ENCODE peak calls at places on chromosomes 16 and 17, in five cellular contexts. J is K562, I is GM12878, P is H1, V is HepG2. W is an unnamed sample.

GRCh38 chr16:8848939-8849391 is 19.8 kb downstream of the CARHSP1 start:
- DNase-seq in I (no peak), P (no peak), V (no peak), J (no peak), W (no peak)

GRCh38 chr17:62617894-62618472 is 9.5 kb upstream of the MRC2 start:
- DNase-seq in V (peak; percentile 73), J (no peak), I (no peak), P (no peak), W (no peak)

GRCh38 chr17:13182450-13182849 is 164.6 kb upstream of the ELAC2 start:
- DNase-seq in J (no peak), P (no peak), V (no peak), I (no peak), W (no peak)

GRCh38 chr17:19304209-19304608 is 58.3 kb downstream of the B9D1 start:
- DNase-seq in I (no peak), P (no peak), V (peak; percentile 37), J (peak; percentile 36), W (no peak)

GRCh38 chr16:10749680-10750035 is 6.0 kb downstream of the NUBP1 start:
- DNase-seq in I (no peak), P (no peak), J (no peak), V (no peak), W (no peak)

GRCh38 chr17:57313276-57313835 is 57.0 kb downstream of the MSI2 start:
- DNase-seq in P (no peak), J (no peak), I (no peak), V (no peak), W (no peak)

GRCh38 chr17:1736348-1737281 is 6.1 kb upstream of the SERPINF2 start:
- DNase-seq in V (peak; percentile 98), J (peak; percentile 82), P (no peak), I (no peak), W (no peak)

GRCh38 chr17:80892019-80892855 is 99.4 kb upstream of the CHMP6 start:
- DNase-seq in J (peak; percentile 87), P (no peak), V (no peak), I (peak; percentile 77), W (no peak)

GRCh38 chr17:43733956-43734355 is 24.6 kb downstream of the SOST start:
- DNase-seq in V (no peak), I (no peak), J (no peak), P (no peak), W (no peak)

GRCh38 chr17:62755139-62755851 is 52.8 kb downstream of the MARCHF10 start:
- DNase-seq in J (no peak), P (no peak), I (no peak), V (no peak), W (no peak)

GRCh38 chr16:69820926-69821541 is 58.9 kb downstream of the WWP2 start:
- DNase-seq in J (no peak), I (no peak), P (no peak), V (peak; percentile 81), W (no peak)

GRCh38 chr16:83689385-83689831 is 118.4 kb upstream of the HSBP1 start:
- DNase-seq in V (no peak), P (no peak), J (no peak), I (peak; percentile 17), W (no peak)

GRCh38 chr17:79478051-79478461 is 132.8 kb downstream of the RBFOX3 start:
- DNase-seq in J (no peak), I (no peak), P (no peak), V (no peak), W (no peak)

GRCh38 chr17:82108038-82108998 is 10.3 kb upstream of the FASN start:
- DNase-seq in P (no peak), V (no peak), J (no peak), I (no peak), W (no peak)

GRCh38 chr17:72233981-72234380 is 113.2 kb downstream of the SOX9 start:
- DNase-seq in J (no peak), V (no peak), P (no peak), I (no peak), W (no peak)

GRCh38 chr16:28846933-28847273 is 755 bp upstream of the TUFM start:
- DNase-seq in J (no peak), P (no peak), V (no peak), I (no peak), W (no peak)

GRCh38 chr17:42679492-42680330 is 1.9 kb downstream of the CCR10 start:
- DNase-seq in J (peak; percentile 44), P (no peak), I (no peak), V (no peak), W (peak; percentile 82)

GRCh38 chr17:60442271-60443201 is 20.2 kb downstream of the CHCT1 start:
- DNase-seq in V (peak; percentile 83), P (no peak), J (no peak), I (no peak), W (no peak)

GRCh38 chr16:10941127-10941933 is 938 bp downstream of the DEXI start:
- DNase-seq in J (no peak), V (no peak), P (no peak), I (no peak), W (no peak)

GRCh38 chr17:57834146-57834741 is 15.6 kb downstream of the MRPS23 start:
- DNase-seq in J (no peak), V (no peak), I (no peak), P (peak; percentile 15), W (peak; percentile 49)

GRCh38 chr17:16398270-16399267 is 16.8 kb upstream of the TRPV2 start:
- DNase-seq in V (peak; percentile 79), P (no peak), J (peak; percentile 53), I (peak; percentile 35), W (no peak)

GRCh38 chr17:44318077-44318892 is 6.3 kb downstream of the SLC25A39 start:
- DNase-seq in V (no peak), I (no peak), P (no peak), J (no peak), W (no peak)

GRCh38 chr17:2364132-2365116 is 27.1 kb downstream of the SGSM2 start:
- DNase-seq in J (no peak), P (no peak), V (no peak), I (no peak), W (no peak)

GRCh38 chr17:59572301-59572924 is 7.0 kb downstream of the DHX40 start:
- DNase-seq in V (no peak), J (no peak), P (no peak), I (no peak), W (no peak)

GRCh38 chr17:34248807-34249496 is 6.1 kb upstream of the CCL2 start:
- DNase-seq in I (no peak), J (no peak), V (no peak), P (no peak), W (no peak)
- TF ChIP-seq ATF2 in I (no peak), J (no peak), V (no peak), P (no peak), W (no peak)

DNA sequence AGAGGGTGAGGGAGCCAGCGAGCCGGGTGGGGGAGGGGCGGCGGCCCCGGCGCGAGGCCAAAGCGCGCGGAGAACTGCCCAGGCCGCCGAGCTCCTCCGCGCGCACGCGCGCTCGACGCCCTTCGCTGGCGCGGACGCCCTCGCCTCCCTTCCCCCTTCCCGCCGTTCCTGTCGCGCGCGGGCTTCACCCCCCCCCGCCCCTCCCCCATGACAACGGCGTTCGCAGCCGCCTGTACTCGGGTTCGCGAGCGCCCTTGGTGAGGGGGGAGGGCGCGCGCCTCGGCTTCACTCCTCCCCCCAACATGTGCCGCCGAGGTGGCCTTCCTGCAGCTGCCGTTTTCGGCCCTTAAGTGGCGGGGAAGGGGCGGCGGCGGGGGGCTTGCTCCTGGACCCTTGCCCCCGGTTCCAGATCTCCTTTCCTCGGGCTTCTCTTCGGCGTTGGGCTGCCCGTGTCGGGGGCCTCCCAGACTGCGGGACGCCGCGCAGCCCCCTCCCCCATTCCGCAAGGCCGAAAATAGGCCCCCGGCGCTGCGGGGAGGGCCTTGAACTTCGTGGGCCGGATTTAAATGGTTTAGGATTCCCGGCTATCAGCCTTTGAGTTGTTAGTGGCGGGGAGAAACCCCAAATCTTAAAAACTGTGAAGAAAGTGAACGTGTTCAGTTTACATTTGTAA is 548 bp downstream of the SRRM2 start:
- DNase-seq in J (peak; percentile 91), I (no peak), P (no peak), V (peak; percentile 56), W (no peak)
- TF ChIP-seq ATF2 in J (no peak), I (no peak), P (no peak), V (no peak), W (no peak)

GRCh38 chr17:73952498-73953205 is 250.8 kb upstream of the RPL38 start:
- DNase-seq in V (no peak), I (no peak), J (peak; percentile 58), P (no peak), W (peak; percentile 65)
- TF ChIP-seq ATF2 in V (no peak), I (no peak), J (no peak), P (no peak), W (no peak)

GRCh38 chr17:41393294-41393693 is 4.1 kb downstream of the KRT31 start:
- DNase-seq in I (no peak), J (no peak), P (no peak), V (no peak), W (no peak)
- TF ChIP-seq ATF2 in I (no peak), J (no peak), P (no peak), V (no peak), W (no peak)

DNA sequence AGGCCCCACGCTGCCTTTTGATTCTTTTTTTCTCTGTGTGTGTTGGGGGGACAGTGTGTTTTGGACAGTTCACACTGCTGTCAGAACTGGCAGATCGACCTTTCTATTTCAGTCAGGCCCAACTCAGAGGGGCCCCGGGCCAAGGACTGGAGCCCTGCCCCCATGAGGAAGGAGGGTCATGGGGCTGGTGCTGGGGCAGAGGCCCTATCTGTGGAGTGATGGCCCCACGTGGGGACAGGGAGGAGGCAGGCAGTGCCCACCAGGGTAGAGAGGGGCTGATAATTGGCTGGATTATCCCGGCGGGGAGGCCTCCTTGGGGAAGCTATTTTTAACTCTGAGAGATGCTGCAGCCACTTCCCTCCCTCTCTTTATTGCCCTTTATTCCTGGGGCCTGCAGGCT is 5.7 kb upstream of the KCNJ12 start:
- DNase-seq in V (no peak), I (no peak), J (no peak), P (no peak), W (no peak)
- TF ChIP-seq ATF2 in V (no peak), I (no peak), J (no peak), P (no peak), W (no peak)

GRCh38 chr16:75380870-75381269 is 52.4 kb downstream of the CFDP1 start:
- DNase-seq in J (no peak), P (no peak), V (no peak), I (no peak), W (no peak)

GRCh38 chr16:75378616-75379015 is 54.7 kb downstream of the CFDP1 start:
- DNase-seq in J (no peak), V (no peak), P (no peak), I (no peak), W (no peak)

GRCh38 chr16:75377971-75378386 is 55.3 kb downstream of the CFDP1 start:
- DNase-seq in J (no peak), I (no peak), P (no peak), V (no peak), W (peak; percentile 24)

GRCh38 chr16:75379339-75379738 is 54.0 kb downstream of the CFDP1 start:
- DNase-seq in V (no peak), I (peak; percentile 33), P (no peak), J (no peak), W (no peak)

GRCh38 chr16:75379911-75380847 is 53.1 kb downstream of the CFDP1 start:
- DNase-seq in I (peak; percentile 60), J (no peak), P (no peak), V (no peak), W (no peak)
- TF ChIP-seq ATF2 in I (peak; percentile 78), J (no peak), P (no peak), V (no peak), W (no peak)

DNA sequence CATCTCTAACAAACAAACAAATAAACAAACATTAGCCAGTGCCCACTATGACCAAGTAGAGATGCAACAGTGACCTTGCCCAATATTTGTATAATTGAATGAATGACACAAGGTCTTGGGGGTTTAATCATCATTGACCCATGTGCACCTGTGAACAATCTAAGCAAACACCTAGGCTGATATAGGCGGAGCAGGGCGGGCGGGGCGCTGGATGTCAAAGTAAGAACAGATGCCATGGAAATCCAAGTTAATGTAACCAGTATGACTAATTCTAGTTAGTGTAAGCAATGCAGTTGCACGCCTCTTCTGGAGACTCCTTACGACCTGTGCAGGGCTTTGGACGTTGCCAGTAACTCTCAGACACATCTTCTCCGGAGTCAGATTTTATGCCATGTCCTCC is 17.6 kb downstream of the RCVRN start:
- DNase-seq in V (no peak), P (no peak), J (no peak), I (no peak), W (no peak)
- TF ChIP-seq ATF2 in V (no peak), P (no peak), J (no peak), I (no peak), W (no peak)

W was measured in WTC11.